ENCODE peak calls at places on chromosomes 11 and 22, in nine cellular contexts. K is neural progenitor cell, L is HCT116, X is GM10248, C is astrocyte of the hippocampus, Y is Caco-2, P is HEK293T, N is EH, I is amniotic stem cell. V is an unnamed sample.

GRCh38 chr22:32158712-32159533 is at the start of gene C22orf42:
- DNase-seq in X (no peak), K (peak; percentile 41), P (no peak), Y (no peak), C (no peak), L (no peak), I (no peak), N (no peak), V (no peak)

GRCh38 chr11:118660646-118661424 is 18.6 kb downstream of the TREH start:
- DNase-seq in I (no peak), C (no peak), L (no peak), Y (no peak), K (no peak), P (no peak), X (no peak), N (no peak), V (peak; percentile 9)

GRCh38 chr11:123302751-123303195 is 107.7 kb upstream of the CLMP start:
- DNase-seq in Y (no peak), X (peak; percentile 65), N (peak; percentile 88), C (peak; percentile 55), P (no peak), I (peak; percentile 54), K (peak; percentile 27), L (no peak), V (no peak)

GRCh38 chr11:134244593-134244992 is 8.6 kb downstream of the THYN1 start:
- DNase-seq in I (no peak), K (peak; percentile 28), C (peak; percentile 48), P (peak; percentile 50), N (peak; percentile 34), L (no peak), X (peak; percentile 57), Y (peak; percentile 52), V (peak; percentile 18)

GRCh38 chr11:7603031-7603781 is 70.1 kb downstream of the CYB5R2 start:
- DNase-seq in L (no peak), Y (no peak), N (peak; percentile 65), C (no peak), K (no peak), X (no peak), I (no peak), P (no peak), V (no peak)

GRCh38 chr11:78432956-78433355 is 15.3 kb upstream of the GAB2 start:
- DNase-seq in X (no peak), I (no peak), P (no peak), N (no peak), K (no peak), Y (no peak), C (no peak), L (no peak), V (no peak)

GRCh38 chr11:129769059-129769458 is 46.6 kb upstream of the TMEM45B start:
- DNase-seq in L (no peak), N (no peak), X (no peak), K (no peak), I (no peak), Y (no peak), C (no peak), P (no peak), V (no peak)

GRCh38 chr11:117182551-117182935 is 4.0 kb downstream of the SIDT2 start:
- DNase-seq in K (no peak), N (no peak), P (no peak), C (no peak), L (no peak), X (no peak), Y (no peak), I (no peak), V (no peak)

GRCh38 chr11:75437966-75438659 is 5.1 kb upstream of the KLHL35 start:
- DNase-seq in C (no peak), X (no peak), Y (no peak), K (no peak), N (peak; percentile 57), L (no peak), I (no peak), P (no peak), V (no peak)

GRCh38 chr11:129694966-129695365 is 120.7 kb upstream of the TMEM45B start:
- DNase-seq in K (no peak), I (no peak), Y (no peak), N (no peak), L (no peak), P (no peak), X (no peak), C (peak; percentile 7), V (no peak)

GRCh38 chr11:13304655-13305340 is 27.2 kb downstream of the BMAL1 start:
- DNase-seq in I (no peak), P (no peak), Y (no peak), L (no peak), C (no peak), K (no peak), X (no peak), N (no peak), V (no peak)

GRCh38 chr11:123159146-123159857 is 35.7 kb downstream of the CLMP start:
- DNase-seq in N (no peak), I (no peak), Y (no peak), P (no peak), X (no peak), K (no peak), C (no peak), L (no peak), V (no peak)

GRCh38 chr22:48744967-48745841 is 1082.5 kb downstream of the BRD1 start:
- DNase-seq in K (no peak), C (no peak), I (no peak), P (no peak), Y (no peak), X (no peak), N (no peak), L (no peak), V (no peak)

GRCh38 chr11:24344222-24344621 is 152.6 kb upstream of the LUZP2 start:
- DNase-seq in N (no peak), L (no peak), Y (no peak), X (no peak), C (no peak), I (no peak), P (no peak), K (peak; percentile 4), V (no peak)

GRCh38 chr22:50118557-50119168 is 28.9 kb downstream of the MOV10L1 start:
- DNase-seq in I (peak; percentile 16), N (peak; percentile 83), P (no peak), K (no peak), C (peak; percentile 90), Y (peak; percentile 82), L (no peak), X (peak; percentile 6), V (no peak)

GRCh38 chr22:50016308-50016987 is 3.9 kb upstream of the IL17REL start:
- DNase-seq in K (peak; percentile 2), N (no peak), P (no peak), X (no peak), I (no peak), C (no peak), Y (no peak), L (no peak), V (no peak)

GRCh38 chr11:3914807-3915206 is 59.3 kb downstream of the STIM1 start:
- DNase-seq in N (peak; percentile 41), L (no peak), P (no peak), X (no peak), I (no peak), C (no peak), Y (no peak), K (no peak), V (no peak)

GRCh38 chr11:119839504-119840133 is 110.6 kb upstream of the NECTIN1 start:
- DNase-seq in P (no peak), L (no peak), C (no peak), Y (no peak), I (no peak), K (no peak), X (no peak), N (no peak), V (no peak)

GRCh38 chr22:49663823-49664222 is 163.8 kb downstream of the BRD1 start:
- DNase-seq in K (no peak), Y (no peak), C (no peak), N (no peak), I (no peak), L (no peak), X (no peak), P (no peak), V (no peak)